ENCODE peak calls at places on chromosomes 1 and 21, in seven cellular contexts. V is tibial nerve, G is endothelial cell of umbilical vein, Z is uterus, W is IMR-90, S is transverse colon, T is NB4. L is an unnamed sample.

GRCh38 chr1:200215350-200215749 is 187.8 kb downstream of the NR5A2 start:
- DNase-seq in V (no peak), G (no peak), Z (no peak), W (no peak), S (no peak), T (no peak), L (no peak)

GRCh38 chr1:176205322-176205914 is 1.7 kb downstream of the COP1 start:
- DNase-seq in V (no peak), G (peak), Z (no peak), W (peak), S (no peak), T (peak), L (no peak)

GRCh38 chr1:204358145-204358544 is 1.6 kb downstream of the PLEKHA6 start:
- DNase-seq in V (no peak), G (no peak), Z (no peak), W (no peak), S (no peak), T (no peak), L (no peak)

GRCh38 chr1:205269711-205270110 is 42.0 kb downstream of the TMCC2 start:
- DNase-seq in V (no peak), G (no peak), Z (no peak), W (no peak), S (no peak), T (no peak), L (no peak)

GRCh38 chr1:230243583-230244377 is 176.7 kb downstream of the GALNT2 start:
- DNase-seq in V (no peak), G (peak), Z (no peak), W (peak), S (no peak), T (no peak), L (no peak)

GRCh38 chr1:147079400-147080012 is 92.8 kb downstream of the PRKAB2 start:
- DNase-seq in V (no peak), G (no peak), Z (no peak), W (no peak), S (no peak), T (no peak), L (no peak)

GRCh38 chr1:85577421-85578320 is 2.9 kb upstream of the CCN1 start:
- DNase-seq in V (no peak), G (peak), Z (peak), W (no peak), S (peak), T (peak), L (no peak)

GRCh38 chr1:246959944-246960693 is 28.4 kb upstream of the AHCTF1 start:
- DNase-seq in V (no peak), G (peak), Z (no peak), W (no peak), S (no peak), T (peak), L (no peak)

GRCh38 chr1:110211503-110212164 is 1.5 kb downstream of the KCNC4 start:
- DNase-seq in V (no peak), G (peak), Z (no peak), W (no peak), S (no peak), T (no peak), L (no peak)

GRCh38 chr1:19354531-19354981 is 42.4 kb downstream of the SLC66A1 start:
- DNase-seq in V (no peak), G (no peak), Z (no peak), W (no peak), S (no peak), T (no peak), L (no peak)

GRCh38 chr1:26784023-26784871 is 3.5 kb upstream of the PIGV start:
- DNase-seq in V (peak), G (peak), Z (peak), W (peak), S (peak), T (peak), L (peak)

GRCh38 chr1:202860744-202861419 is 28.1 kb downstream of the RABIF start:
- DNase-seq in V (no peak), G (peak), Z (peak), W (peak), S (peak), T (peak), L (peak)

GRCh38 chr1:151547119-151547899 is 7.2 kb downstream of the TUFT1 start:
- DNase-seq in V (no peak), G (peak), Z (peak), W (peak), S (peak), T (no peak), L (peak)

GRCh38 chr1:223515915-223516314 is 122.7 kb downstream of the CCDC185 start:
- DNase-seq in V (no peak), G (no peak), Z (no peak), W (no peak), S (no peak), T (no peak), L (no peak)

GRCh38 chr1:1606232-1606631 is 6.3 kb upstream of the FNDC10 start:
- DNase-seq in V (no peak), G (no peak), Z (no peak), W (no peak), S (no peak), T (no peak), L (no peak)

GRCh38 chr1:26787381-26787705 is 407 bp upstream of the PIGV start:
- DNase-seq in V (no peak), G (no peak), Z (no peak), W (peak), S (peak), T (no peak), L (no peak)

GRCh38 chr1:97364086-97364485 is 556.7 kb downstream of the DPYD start:
- DNase-seq in V (no peak), G (no peak), Z (no peak), W (peak), S (no peak), T (no peak), L (no peak)

GRCh38 chr1:197771904-197772561 is 3.2 kb downstream of the DENND1B start:
- DNase-seq in V (no peak), G (no peak), Z (no peak), W (no peak), S (no peak), T (no peak), L (no peak)

GRCh38 chr1:209491897-209492296 is 91.6 kb upstream of the CAMK1G start:
- DNase-seq in V (no peak), G (no peak), Z (no peak), W (no peak), S (no peak), T (no peak), L (no peak)

GRCh38 chr21:25818156-25818950 is 83.6 kb downstream of the GABPA start:
- DNase-seq in V (no peak), G (no peak), Z (no peak), W (no peak), S (no peak), T (no peak), L (no peak)

GRCh38 chr1:8880068-8880676 is 1.7 kb upstream of the ENO1 start:
- DNase-seq in V (peak), G (peak), Z (peak), W (peak), S (peak), T (peak), L (peak)

GRCh38 chr21:33395866-33396265 is 7.3 kb upstream of the IFNGR2 start:
- DNase-seq in V (no peak), G (no peak), Z (no peak), W (peak), S (no peak), T (peak), L (no peak)

GRCh38 chr1:46026531-46026930 is 105.9 kb downstream of the PIK3R3 start:
- DNase-seq in V (no peak), G (peak), Z (no peak), W (no peak), S (no peak), T (no peak), L (no peak)

GRCh38 chr21:44093761-44094160 is 13.4 kb upstream of the PWP2 start:
- DNase-seq in V (no peak), G (no peak), Z (no peak), W (no peak), S (peak), T (no peak), L (peak)

GRCh38 chr1:100265562-100265930 is 470 bp upstream of the RTCA start:
- DNase-seq in V (no peak), G (no peak), Z (no peak), W (peak), S (peak), T (no peak), L (no peak)

GRCh38 chr1:98172022-98172421 is 251.2 kb upstream of the DPYD start:
- DNase-seq in V (no peak), G (no peak), Z (no peak), W (no peak), S (no peak), T (no peak), L (no peak)

GRCh38 chr1:223364685-223365382 is 858 bp upstream of the SUSD4 start:
- DNase-seq in V (no peak), G (no peak), Z (no peak), W (no peak), S (no peak), T (peak), L (no peak)

GRCh38 chr1:54623216-54624007 is at the start of gene FAM151A:
- DNase-seq in V (no peak), G (no peak), Z (no peak), W (no peak), S (no peak), T (no peak), L (peak)

GRCh38 chr1:115374598-115374997 is 36.5 kb upstream of the NGF start:
- DNase-seq in V (no peak), G (no peak), Z (no peak), W (no peak), S (no peak), T (no peak), L (no peak)

GRCh38 chr1:115377411-115377810 is 39.4 kb upstream of the NGF start:
- DNase-seq in V (no peak), G (no peak), Z (no peak), W (peak), S (no peak), T (no peak), L (no peak)

DNA sequence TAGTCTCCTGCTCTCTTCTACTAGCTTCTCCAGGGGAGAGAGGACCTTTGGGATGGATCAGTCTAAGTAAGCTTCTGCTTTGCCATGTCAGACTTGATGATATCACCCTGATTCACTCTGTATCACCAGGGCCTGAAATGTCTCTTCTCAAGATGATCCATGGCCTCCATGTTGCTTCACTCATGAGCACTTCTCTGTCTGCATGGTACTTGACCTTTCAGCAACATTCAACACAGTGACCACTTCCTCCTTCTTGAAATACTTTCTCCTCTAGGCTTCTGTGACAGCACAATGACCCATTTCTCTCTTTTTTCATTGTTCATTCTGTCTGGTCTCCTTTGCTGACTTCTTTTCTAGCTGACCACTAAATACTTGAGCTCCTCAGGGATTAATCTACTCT is 35.3 kb upstream of the NGF start:
- DNase-seq in V (no peak), G (no peak), Z (no peak), W (peak), S (no peak), T (peak), L (no peak)
- H3K4me3 ChIP-seq in V (no peak), G (no peak), Z (no peak), W (no peak), S (no peak), T (no peak), L (no peak)

GRCh38 chr1:112674440-112674985 is at the start of gene MOV10:
- DNase-seq in V (peak), G (peak), Z (peak), W (peak), S (peak), T (peak), L (peak)
- TF ChIP-seq POLR2A in V (no peak), G (peak), Z (peak), W (peak), S (peak), T (peak), L (no peak)

DNA sequence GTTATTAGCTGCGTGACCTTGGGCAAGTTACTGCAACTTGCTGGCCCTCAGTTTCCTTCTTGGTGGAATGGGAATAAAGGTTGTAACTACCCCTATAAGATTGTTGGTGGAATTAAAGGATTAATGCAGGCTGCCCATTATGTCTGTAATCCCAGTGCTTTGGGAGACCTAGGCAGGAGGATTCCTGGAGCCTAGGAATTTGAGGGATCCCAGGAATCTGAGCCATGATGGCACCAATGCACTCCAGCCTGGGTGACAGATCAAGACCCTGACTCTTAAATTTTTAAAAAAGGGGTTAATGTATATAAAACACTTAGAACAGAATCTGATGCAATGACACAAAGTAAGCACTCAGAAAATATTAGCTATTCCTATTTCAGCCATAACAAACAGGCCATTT is 67.3 kb downstream of the PTGER3 start:
- DNase-seq in V (no peak), G (no peak), Z (no peak), W (no peak), S (no peak), T (no peak), L (no peak)
- TF ChIP-seq CTCF in V (no peak), G (no peak), Z (no peak), W (no peak), S (no peak), T (no peak), L (no peak)

DNA sequence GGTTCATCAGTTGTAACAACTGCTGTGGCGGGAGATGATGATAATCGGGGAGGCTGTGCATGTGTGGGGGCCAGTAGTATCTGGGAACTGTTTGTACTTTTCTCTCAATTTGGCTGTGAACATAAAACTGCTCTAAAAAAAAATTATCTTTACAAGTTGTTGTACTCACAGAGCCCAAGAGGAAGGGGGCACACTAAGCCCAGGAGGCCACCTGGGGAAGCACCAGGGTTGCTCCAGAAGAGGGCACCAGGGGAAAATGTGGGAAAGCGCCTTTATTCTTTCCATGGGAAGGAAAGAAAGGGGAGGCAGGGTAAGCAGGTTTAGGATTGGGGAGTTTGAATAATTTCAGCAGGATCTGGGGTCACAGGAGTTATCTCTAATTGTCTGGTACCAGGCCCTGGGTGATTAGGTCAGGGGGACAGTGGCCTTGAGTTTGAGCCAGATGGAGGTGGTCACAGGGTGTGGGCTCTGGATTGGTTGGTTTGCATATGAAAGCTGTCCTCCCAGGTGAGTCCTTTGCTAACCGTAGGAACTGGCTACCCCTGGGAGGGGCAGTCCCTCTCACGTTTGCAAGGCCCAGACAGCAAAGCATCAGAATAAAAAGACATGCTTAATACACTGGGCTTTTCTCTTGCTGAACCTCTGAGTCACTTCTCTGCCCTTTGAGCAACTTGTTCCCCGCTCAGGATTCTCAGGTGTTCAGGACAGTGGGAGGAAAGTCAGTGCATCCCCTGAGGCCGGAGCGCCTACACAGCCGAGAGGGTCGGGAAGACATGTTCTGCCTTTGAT is 11.2 kb downstream of the MYOC start:
- DNase-seq in V (no peak), G (no peak), Z (no peak), W (no peak), S (no peak), T (no peak), L (no peak)
- H3K4me3 ChIP-seq in V (no peak), G (no peak), Z (no peak), W (no peak), S (no peak), T (no peak), L (no peak)

GRCh38 chr1:243254233-243254926 is 701 bp downstream of the CEP170 start:
- DNase-seq in V (peak), G (peak), Z (peak), W (peak), S (peak), T (peak), L (peak)
- TF ChIP-seq POLR2A in V (no peak), G (no peak), Z (no peak), W (no peak), S (no peak), T (no peak), L (no peak)

GRCh38 chr1:228066416-228066815 is 16.1 kb upstream of the ARF1 start:
- DNase-seq in V (no peak), G (no peak), Z (no peak), W (no peak), S (no peak), T (no peak), L (no peak)
- TF ChIP-seq CTCF in V (no peak), G (no peak), Z (no peak), W (no peak), S (no peak), T (no peak), L (no peak)

GRCh38 chr1:226648421-226648820 is 90.7 kb downstream of the ITPKB start:
- DNase-seq in V (no peak), G (no peak), Z (no peak), W (no peak), S (no peak), T (no peak), L (no peak)

GRCh38 chr1:226646870-226647449 is 92.1 kb downstream of the ITPKB start:
- DNase-seq in V (no peak), G (no peak), Z (no peak), W (no peak), S (no peak), T (no peak), L (peak)

GRCh38 chr1:226646026-226646869 is 92.8 kb downstream of the ITPKB start:
- DNase-seq in V (no peak), G (no peak), Z (peak), W (no peak), S (no peak), T (no peak), L (peak)

GRCh38 chr1:226649244-226649643 is 89.8 kb downstream of the ITPKB start:
- DNase-seq in V (no peak), G (no peak), Z (no peak), W (no peak), S (no peak), T (no peak), L (no peak)

DNA sequence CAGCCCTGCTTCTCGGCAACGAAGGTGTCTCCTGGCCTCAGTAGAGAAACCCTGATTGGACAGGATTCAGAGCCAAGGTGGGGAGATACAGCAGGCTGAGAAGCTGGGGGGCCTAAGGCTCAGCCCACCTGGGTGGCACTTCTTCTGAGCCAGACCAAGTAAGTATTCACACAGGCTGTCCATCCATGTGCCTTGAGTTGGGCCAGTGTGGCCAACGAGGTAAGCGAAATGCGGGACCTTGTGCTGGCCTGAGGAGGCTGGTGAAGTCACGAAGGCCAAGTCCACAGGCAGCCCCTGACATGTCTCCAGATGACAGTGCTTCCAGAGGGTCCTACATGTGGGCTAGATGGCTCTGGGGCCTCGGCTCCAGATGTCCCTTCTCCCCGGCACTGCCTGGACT is 91.4 kb downstream of the ITPKB start:
- DNase-seq in V (no peak), G (no peak), Z (no peak), W (no peak), S (no peak), T (no peak), L (no peak)
- H3K4me3 ChIP-seq in V (no peak), G (no peak), Z (no peak), W (no peak), S (no peak), T (no peak), L (no peak)

DNA sequence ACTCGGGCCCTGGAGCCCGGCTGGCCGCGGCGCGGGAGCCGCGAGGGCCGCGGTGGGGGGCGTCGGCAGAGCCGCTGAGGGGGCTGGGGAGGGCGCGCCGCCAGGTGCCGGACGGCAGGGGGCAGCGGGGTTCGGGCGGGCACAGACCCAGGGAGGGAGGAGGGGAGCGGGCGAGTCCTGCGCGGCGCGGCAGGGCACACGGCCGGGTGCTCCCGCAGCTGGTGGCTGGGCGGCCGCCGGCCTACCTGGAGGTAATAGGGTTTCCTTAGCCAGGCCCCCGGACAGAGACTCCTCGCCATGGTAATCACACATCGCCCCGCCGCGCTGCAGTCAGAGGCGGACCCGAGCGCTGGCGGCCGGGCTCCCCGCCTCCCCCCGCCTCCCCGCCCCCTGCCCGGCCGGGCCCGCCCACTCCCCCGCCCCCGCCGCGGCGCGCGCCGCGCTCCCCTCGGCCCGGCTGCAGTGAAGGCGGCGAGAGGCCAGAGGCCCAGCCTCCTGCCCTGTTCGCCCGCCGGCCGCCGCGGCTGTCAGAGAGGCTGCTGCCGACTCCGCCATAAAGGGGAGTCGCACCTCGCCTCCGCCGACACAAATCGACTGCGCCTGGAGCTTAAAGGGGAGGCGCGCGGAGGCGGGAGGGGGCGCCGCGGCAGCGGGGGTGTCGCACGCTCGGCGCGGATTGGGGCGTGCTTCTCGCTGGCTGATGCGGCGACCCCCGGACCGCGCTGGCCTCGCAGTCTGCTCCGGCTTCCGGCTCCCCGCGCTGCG is at the start of gene DIPK1A:
- DNase-seq in V (peak), G (peak), Z (peak), W (peak), S (peak), T (peak), L (peak)
- TF ChIP-seq POLR2A in V (no peak), G (no peak), Z (peak), W (peak), S (peak), T (peak), L (no peak)